ENCODE peak calls at places on chromosomes 6 and 20, in eight cellular contexts. One of them, this sample, is unnamed.
A peak's percentile ranks its signal among the peaks of the same experiment; 100 is the strongest.

GRCh38 chr20:63628246-63628975 is 1.5 kb upstream of the GMEB2 start:
- DNase-seq in neural progenitor cell: no peak
- DNase-seq in mammary epithelial cell: peak; percentile 78
- DNase-seq in IMR-90: peak; percentile 62
- DNase-seq in H1: no peak
- DNase-seq in GM23248: peak; percentile 80
- DNase-seq in mesenchymal stem cell: no peak
- DNase-seq in PC-3: peak; percentile 90
- DNase-seq in this sample: peak; percentile 86

GRCh38 chr20:11797161-11797560 is 120.5 kb upstream of the BTBD3 start:
- DNase-seq in neural progenitor cell: no peak
- DNase-seq in mammary epithelial cell: no peak
- DNase-seq in IMR-90: no peak
- DNase-seq in H1: no peak
- DNase-seq in GM23248: peak; percentile 18
- DNase-seq in mesenchymal stem cell: peak; percentile 43
- DNase-seq in PC-3: no peak
- DNase-seq in this sample: no peak

GRCh38 chr20:17816804-17817590 is 117.2 kb downstream of the BANF2 start:
- DNase-seq in neural progenitor cell: no peak
- DNase-seq in mammary epithelial cell: no peak
- DNase-seq in IMR-90: no peak
- DNase-seq in H1: no peak
- DNase-seq in GM23248: no peak
- DNase-seq in mesenchymal stem cell: no peak
- DNase-seq in PC-3: no peak
- DNase-seq in this sample: no peak

GRCh38 chr6:97292671-97293070 is 9.7 kb upstream of the MMS22L start:
- DNase-seq in neural progenitor cell: no peak
- DNase-seq in mammary epithelial cell: no peak
- DNase-seq in IMR-90: peak; percentile 87
- DNase-seq in H1: no peak
- DNase-seq in GM23248: peak; percentile 40
- DNase-seq in mesenchymal stem cell: peak; percentile 85
- DNase-seq in PC-3: peak; percentile 27
- DNase-seq in this sample: no peak

GRCh38 chr20:46400253-46400652 is 6.2 kb downstream of the ELMO2 start:
- DNase-seq in neural progenitor cell: no peak
- DNase-seq in mammary epithelial cell: no peak
- DNase-seq in IMR-90: peak; percentile 80
- DNase-seq in H1: no peak
- DNase-seq in GM23248: peak; percentile 86
- DNase-seq in mesenchymal stem cell: peak; percentile 91
- DNase-seq in PC-3: no peak
- DNase-seq in this sample: no peak

GRCh38 chr6:53302678-53303360 is 45.9 kb downstream of the ELOVL5 start:
- DNase-seq in neural progenitor cell: no peak
- DNase-seq in mammary epithelial cell: peak; percentile 84
- DNase-seq in IMR-90: peak; percentile 82
- DNase-seq in H1: no peak
- DNase-seq in GM23248: peak; percentile 90
- DNase-seq in mesenchymal stem cell: peak; percentile 66
- DNase-seq in PC-3: peak; percentile 92
- DNase-seq in this sample: no peak

GRCh38 chr6:50925981-50926380 is 107.3 kb downstream of the TFAP2B start:
- DNase-seq in neural progenitor cell: no peak
- DNase-seq in mammary epithelial cell: no peak
- DNase-seq in IMR-90: no peak
- DNase-seq in H1: no peak
- DNase-seq in GM23248: no peak
- DNase-seq in mesenchymal stem cell: no peak
- DNase-seq in PC-3: no peak
- DNase-seq in this sample: no peak

GRCh38 chr6:125888989-125889656 is 67.4 kb upstream of the HINT3 start:
- DNase-seq in neural progenitor cell: peak; percentile 74
- DNase-seq in mammary epithelial cell: peak; percentile 54
- DNase-seq in IMR-90: peak; percentile 40
- DNase-seq in H1: no peak
- DNase-seq in GM23248: peak; percentile 53
- DNase-seq in mesenchymal stem cell: peak; percentile 43
- DNase-seq in PC-3: peak; percentile 69
- DNase-seq in this sample: no peak

GRCh38 chr20:44288252-44288651 is 22.8 kb downstream of the FITM2 start:
- DNase-seq in neural progenitor cell: no peak
- DNase-seq in mammary epithelial cell: no peak
- DNase-seq in IMR-90: no peak
- DNase-seq in H1: no peak
- DNase-seq in GM23248: no peak
- DNase-seq in mesenchymal stem cell: no peak
- DNase-seq in PC-3: no peak
- DNase-seq in this sample: no peak

GRCh38 chr6:17957488-17957887 is 29.9 kb downstream of the KIF13A start:
- DNase-seq in neural progenitor cell: no peak
- DNase-seq in mammary epithelial cell: peak; percentile 59
- DNase-seq in IMR-90: peak; percentile 70
- DNase-seq in H1: no peak
- DNase-seq in GM23248: peak; percentile 46
- DNase-seq in mesenchymal stem cell: peak; percentile 83
- DNase-seq in PC-3: no peak
- DNase-seq in this sample: no peak

GRCh38 chr20:59207742-59208357 is 44.2 kb downstream of the ZNF831 start:
- DNase-seq in neural progenitor cell: peak; percentile 88
- DNase-seq in mammary epithelial cell: peak; percentile 23
- DNase-seq in IMR-90: no peak
- DNase-seq in H1: peak; percentile 80
- DNase-seq in GM23248: peak; percentile 56
- DNase-seq in mesenchymal stem cell: no peak
- DNase-seq in PC-3: peak; percentile 51
- DNase-seq in this sample: peak; percentile 58

GRCh38 chr6:25889877-25890853 is 16.1 kb upstream of the SLC17A3 start:
- DNase-seq in neural progenitor cell: peak; percentile 66
- DNase-seq in mammary epithelial cell: peak; percentile 40
- DNase-seq in IMR-90: peak; percentile 17
- DNase-seq in H1: no peak
- DNase-seq in GM23248: peak; percentile 66
- DNase-seq in mesenchymal stem cell: peak; percentile 52
- DNase-seq in PC-3: peak; percentile 75
- DNase-seq in this sample: no peak

DNA sequence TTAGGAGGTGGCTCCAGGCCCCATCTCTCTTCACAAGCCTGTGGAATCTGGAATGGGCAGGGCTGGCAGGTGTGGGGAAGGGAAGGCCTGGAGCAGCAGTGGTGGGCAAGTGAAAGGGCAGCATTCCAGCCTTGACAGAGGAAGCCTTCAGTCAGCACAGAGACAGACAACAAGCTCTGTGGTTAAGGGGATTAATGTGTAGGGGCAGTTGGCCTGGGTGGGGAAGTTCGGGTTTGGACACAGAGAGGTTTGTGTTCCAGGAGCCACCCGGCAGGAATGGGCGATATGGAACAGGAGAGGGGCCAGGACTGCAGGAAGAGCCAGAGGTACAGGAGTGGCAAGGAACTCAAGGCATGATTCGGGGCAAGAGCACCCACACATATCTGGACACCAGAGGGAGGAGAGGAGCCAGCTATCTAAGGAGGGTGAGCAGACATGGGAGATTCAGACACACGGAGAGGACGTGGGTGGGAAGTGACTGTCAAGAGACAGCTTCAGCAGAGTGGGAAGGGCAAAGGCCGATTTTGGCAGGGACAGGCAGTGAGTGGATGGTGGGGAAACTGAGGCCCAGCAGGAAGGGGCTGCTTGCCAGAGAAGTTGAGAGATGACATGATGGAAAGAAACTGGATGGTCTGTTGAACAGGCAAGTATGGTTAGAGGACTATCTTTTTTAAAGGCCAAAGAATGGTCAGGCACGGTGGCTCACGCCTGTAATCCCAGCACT is 2.5 kb upstream of the SLC44A4 start:
- DNase-seq in neural progenitor cell: no peak
- DNase-seq in mammary epithelial cell: no peak
- DNase-seq in IMR-90: no peak
- DNase-seq in H1: no peak
- DNase-seq in GM23248: no peak
- DNase-seq in mesenchymal stem cell: no peak
- DNase-seq in PC-3: no peak
- DNase-seq in this sample: peak; percentile 57
- H3K36me3 ChIP-seq in neural progenitor cell: no peaks in the 10 kb centered on the region
- H3K36me3 ChIP-seq in mammary epithelial cell: peaks cover 8% of the 10 kb centered on the region
- H3K36me3 ChIP-seq in IMR-90: peaks cover 55% of the 10 kb centered on the region
- H3K36me3 ChIP-seq in H1: peaks cover 47% of the 10 kb centered on the region
- H3K36me3 ChIP-seq in GM23248: no peaks in the 10 kb centered on the region
- H3K36me3 ChIP-seq in mesenchymal stem cell: peaks cover 62% of the 10 kb centered on the region
- H3K36me3 ChIP-seq in PC-3: peaks cover 37% of the 10 kb centered on the region
- H3K36me3 ChIP-seq in this sample: peaks cover 37% of the 10 kb centered on the region

DNA sequence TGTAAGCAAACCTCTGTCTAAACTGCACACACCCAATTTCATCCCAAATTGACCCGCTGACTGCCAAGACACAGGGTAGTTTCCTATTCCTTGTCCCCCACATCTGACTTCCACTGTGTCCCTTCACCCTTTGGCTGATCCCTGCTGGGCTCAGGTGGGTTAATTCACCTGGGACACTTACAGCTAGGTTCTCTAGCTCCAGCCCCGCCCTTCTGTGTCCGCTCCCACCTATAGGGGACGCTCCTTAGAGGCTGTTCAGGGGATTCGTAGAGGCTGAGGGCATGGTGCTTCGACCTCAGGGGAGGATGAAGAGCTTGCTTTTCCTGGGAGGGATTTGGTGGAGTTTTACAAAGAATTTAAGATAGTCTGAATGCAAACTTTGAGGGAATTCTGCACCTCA is 4.0 kb upstream of the CD93 start:
- DNase-seq in neural progenitor cell: no peak
- DNase-seq in mammary epithelial cell: no peak
- DNase-seq in IMR-90: no peak
- DNase-seq in H1: no peak
- DNase-seq in GM23248: no peak
- DNase-seq in mesenchymal stem cell: no peak
- DNase-seq in PC-3: no peak
- DNase-seq in this sample: peak; percentile 16
- H3K9ac ChIP-seq in neural progenitor cell: no peak overlapping the region
- H3K9ac ChIP-seq in mammary epithelial cell: no peak overlapping the region
- H3K9ac ChIP-seq in IMR-90: no peak overlapping the region
- H3K9ac ChIP-seq in H1: no peak overlapping the region
- H3K9ac ChIP-seq in GM23248: no peak overlapping the region
- H3K9ac ChIP-seq in mesenchymal stem cell: no peak overlapping the region
- H3K9ac ChIP-seq in PC-3: no peak overlapping the region
- H3K9ac ChIP-seq in this sample: no peak overlapping the region

GRCh38 chr6:7585287-7585930 is 4.6 kb upstream of the SNRNP48 start:
- DNase-seq in neural progenitor cell: no peak
- DNase-seq in mammary epithelial cell: no peak
- DNase-seq in IMR-90: no peak
- DNase-seq in H1: no peak
- DNase-seq in GM23248: no peak
- DNase-seq in mesenchymal stem cell: no peak
- DNase-seq in PC-3: no peak
- DNase-seq in this sample: no peak

GRCh38 chr6:7580927-7581618 is 8.9 kb upstream of the SNRNP48 start:
- DNase-seq in neural progenitor cell: no peak
- DNase-seq in mammary epithelial cell: no peak
- DNase-seq in IMR-90: no peak
- DNase-seq in H1: no peak
- DNase-seq in GM23248: no peak
- DNase-seq in mesenchymal stem cell: no peak
- DNase-seq in PC-3: no peak
- DNase-seq in this sample: no peak

GRCh38 chr6:7578949-7579348 is 11.0 kb upstream of the SNRNP48 start:
- DNase-seq in neural progenitor cell: no peak
- DNase-seq in mammary epithelial cell: no peak
- DNase-seq in IMR-90: no peak
- DNase-seq in H1: no peak
- DNase-seq in GM23248: no peak
- DNase-seq in mesenchymal stem cell: no peak
- DNase-seq in PC-3: no peak
- DNase-seq in this sample: no peak

GRCh38 chr6:7579850-7580249 is 10.1 kb upstream of the SNRNP48 start:
- DNase-seq in neural progenitor cell: no peak
- DNase-seq in mammary epithelial cell: no peak
- DNase-seq in IMR-90: no peak
- DNase-seq in H1: no peak
- DNase-seq in GM23248: no peak
- DNase-seq in mesenchymal stem cell: no peak
- DNase-seq in PC-3: no peak
- DNase-seq in this sample: no peak

DNA sequence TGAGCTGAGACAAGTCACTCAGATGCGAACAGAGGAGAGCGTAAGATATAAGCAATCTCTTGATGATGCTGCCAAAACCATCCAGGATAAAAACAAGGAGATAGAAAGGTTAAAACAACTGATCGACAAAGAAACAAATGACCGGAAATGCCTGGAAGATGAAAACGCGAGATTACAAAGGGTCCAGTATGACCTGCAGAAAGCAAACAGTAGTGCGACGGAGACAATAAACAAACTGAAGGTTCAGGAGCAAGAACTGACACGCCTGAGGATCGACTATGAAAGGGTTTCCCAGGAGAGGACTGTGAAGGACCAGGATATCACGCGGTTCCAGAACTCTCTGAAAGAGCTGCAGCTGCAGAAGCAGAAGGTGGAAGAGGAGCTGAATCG is 9.5 kb upstream of the SNRNP48 start:
- DNase-seq in neural progenitor cell: no peak
- DNase-seq in mammary epithelial cell: no peak
- DNase-seq in IMR-90: no peak
- DNase-seq in H1: no peak
- DNase-seq in GM23248: no peak
- DNase-seq in mesenchymal stem cell: no peak
- DNase-seq in PC-3: no peak
- DNase-seq in this sample: no peak
- H3K36me3 ChIP-seq in neural progenitor cell: peaks cover 8% of the 10 kb centered on the region
- H3K36me3 ChIP-seq in mammary epithelial cell: peaks cover 83% of the 10 kb centered on the region
- H3K36me3 ChIP-seq in IMR-90: peaks cover 8% of the 10 kb centered on the region
- H3K36me3 ChIP-seq in H1: peaks cover 46% of the 10 kb centered on the region
- H3K36me3 ChIP-seq in GM23248: peaks cover 92% of the 10 kb centered on the region
- H3K36me3 ChIP-seq in mesenchymal stem cell: peaks cover 44% of the 10 kb centered on the region
- H3K36me3 ChIP-seq in PC-3: peaks cover 79% of the 10 kb centered on the region
- H3K36me3 ChIP-seq in this sample: peaks cover 48% of the 10 kb centered on the region

GRCh38 chr6:107655245-107655644 is 165.3 kb downstream of the SOBP start:
- DNase-seq in neural progenitor cell: peak; percentile 83
- DNase-seq in mammary epithelial cell: no peak
- DNase-seq in IMR-90: no peak
- DNase-seq in H1: no peak
- DNase-seq in GM23248: peak; percentile 16
- DNase-seq in mesenchymal stem cell: no peak
- DNase-seq in PC-3: no peak
- DNase-seq in this sample: no peak

GRCh38 chr6:107652526-107653182 is 162.7 kb downstream of the SOBP start:
- DNase-seq in neural progenitor cell: no peak
- DNase-seq in mammary epithelial cell: peak; percentile 56
- DNase-seq in IMR-90: no peak
- DNase-seq in H1: no peak
- DNase-seq in GM23248: peak; percentile 23
- DNase-seq in mesenchymal stem cell: no peak
- DNase-seq in PC-3: peak; percentile 40
- DNase-seq in this sample: no peak

GRCh38 chr6:107653183-107653580 is 163.3 kb downstream of the SOBP start:
- DNase-seq in neural progenitor cell: no peak
- DNase-seq in mammary epithelial cell: no peak
- DNase-seq in IMR-90: no peak
- DNase-seq in H1: no peak
- DNase-seq in GM23248: no peak
- DNase-seq in mesenchymal stem cell: no peak
- DNase-seq in PC-3: no peak
- DNase-seq in this sample: no peak

GRCh38 chr6:107654736-107655135 is 164.8 kb downstream of the SOBP start:
- DNase-seq in neural progenitor cell: no peak
- DNase-seq in mammary epithelial cell: no peak
- DNase-seq in IMR-90: no peak
- DNase-seq in H1: no peak
- DNase-seq in GM23248: no peak
- DNase-seq in mesenchymal stem cell: no peak
- DNase-seq in PC-3: no peak
- DNase-seq in this sample: no peak

GRCh38 chr6:107653861-107654394 is 164.0 kb downstream of the SOBP start:
- DNase-seq in neural progenitor cell: no peak
- DNase-seq in mammary epithelial cell: no peak
- DNase-seq in IMR-90: no peak
- DNase-seq in H1: no peak
- DNase-seq in GM23248: no peak
- DNase-seq in mesenchymal stem cell: no peak
- DNase-seq in PC-3: peak; percentile 44
- DNase-seq in this sample: no peak
- H3K9ac ChIP-seq in neural progenitor cell: no peak overlapping the region
- H3K9ac ChIP-seq in mammary epithelial cell: no peak overlapping the region
- H3K9ac ChIP-seq in IMR-90: no peak overlapping the region
- H3K9ac ChIP-seq in H1: no peak overlapping the region
- H3K9ac ChIP-seq in GM23248: no peak overlapping the region
- H3K9ac ChIP-seq in mesenchymal stem cell: no peak overlapping the region
- H3K9ac ChIP-seq in PC-3: no peak overlapping the region
- H3K9ac ChIP-seq in this sample: no peak overlapping the region

This sample was measured in kidney.